ENCODE peak calls at places on chromosomes 2 and 18, in six cellular contexts. L, K, H, W, S and P are unnamed samples.

GRCh38 chr2:158048327-158048726 is 53.3 kb upstream of the UPP2 start:
- DNase-seq in W (no peak), S (no peak), K (no peak), H (no peak), L (no peak), P (no peak)

GRCh38 chr2:11389551-11390528 is 45.4 kb upstream of the ROCK2 start:
- DNase-seq in H (no peak), S (no peak), W (no peak), K (peak), L (no peak), P (no peak)

GRCh38 chr2:158782616-158783015 is 12.5 kb upstream of the DAPL1 start:
- DNase-seq in S (no peak), K (no peak), W (no peak), L (no peak), H (no peak), P (no peak)

GRCh38 chr2:96203130-96204028 is 5.2 kb downstream of the STARD7 start:
- DNase-seq in L (no peak), K (no peak), H (no peak), W (no peak), S (no peak), P (no peak)

GRCh38 chr2:213846856-213847255 is 562.6 kb downstream of the SPAG16 start:
- DNase-seq in H (no peak), W (no peak), S (no peak), K (no peak), L (no peak), P (no peak)

GRCh38 chr2:128981353-128981752 is 662.7 kb upstream of the HS6ST1 start:
- DNase-seq in W (no peak), K (no peak), S (no peak), H (no peak), L (no peak), P (no peak)

GRCh38 chr2:186068154-186068826 is 329.7 kb downstream of the FSIP2 start:
- DNase-seq in S (no peak), W (no peak), H (no peak), K (no peak), L (no peak), P (no peak)

GRCh38 chr2:192298664-192299063 is 103.9 kb upstream of the TMEFF2 start:
- DNase-seq in S (no peak), W (no peak), L (no peak), K (no peak), H (no peak), P (no peak)

GRCh38 chr2:44942304-44943030 is 965 bp downstream of the SIX3 start:
- DNase-seq in W (no peak), H (no peak), S (no peak), K (no peak), L (no peak), P (peak)

GRCh38 chr2:117470311-117471095 is 344.0 kb upstream of the DDX18 start:
- DNase-seq in W (no peak), K (peak), S (no peak), H (peak), L (peak), P (peak)

GRCh38 chr2:104701471-104701911 is 152.4 kb upstream of the POU3F3 start:
- DNase-seq in S (no peak), K (no peak), H (no peak), W (no peak), L (no peak), P (no peak)

GRCh38 chr2:205235434-205235833 is 446.9 kb upstream of the NRP2 start:
- DNase-seq in S (no peak), K (no peak), L (no peak), W (no peak), H (no peak), P (no peak)

GRCh38 chr18:58863539-58864145 is 1.0 kb upstream of the ZNF532 start:
- DNase-seq in L (peak), H (no peak), S (no peak), W (peak), K (peak), P (no peak)

GRCh38 chr2:85706604-85707296 is 12.6 kb downstream of the GNLY start:
- DNase-seq in L (no peak), K (no peak), S (no peak), H (no peak), W (peak), P (no peak)

GRCh38 chr2:30883184-30883583 is 75.9 kb upstream of the CAPN13 start:
- DNase-seq in S (no peak), W (no peak), L (no peak), K (no peak), H (no peak), P (no peak)

GRCh38 chr18:40577255-40577654 is 1377.8 kb upstream of the PIK3C3 start:
- DNase-seq in L (no peak), K (no peak), H (no peak), W (no peak), S (no peak), P (no peak)

GRCh38 chr2:70190086-70190412 is 770 bp downstream of the C2orf42 start:
- DNase-seq in S (no peak), H (no peak), L (no peak), W (no peak), K (peak), P (no peak)

GRCh38 chr2:210224660-210225460 is at the start of gene ACADL:
- DNase-seq in S (no peak), L (no peak), H (no peak), K (peak), W (no peak), P (no peak)

GRCh38 chr18:37160038-37160745 is 331.3 kb downstream of the KIAA1328 start:
- DNase-seq in W (no peak), H (no peak), L (no peak), S (no peak), K (no peak), P (no peak)

GRCh38 chr2:170361359-170361936 is 183.5 kb downstream of the MYO3B start:
- DNase-seq in S (peak), W (no peak), K (peak), H (peak), L (peak), P (peak)

GRCh38 chr2:182101263-182101662 is 115.6 kb downstream of the PPP1R1C start:
- DNase-seq in K (no peak), L (peak), H (peak), S (no peak), W (no peak), P (peak)

GRCh38 chr2:68775272-68775847 is 40.7 kb downstream of the ARHGAP25 start:
- DNase-seq in W (no peak), K (no peak), S (no peak), H (no peak), L (no peak), P (no peak)

GRCh38 chr2:59851848-59852475 is 701.5 kb downstream of the BCL11A start:
- DNase-seq in K (no peak), L (no peak), H (no peak), S (no peak), W (no peak), P (no peak)

GRCh38 chr2:200585730-200586643 is at the start of gene AOX1:
- DNase-seq in L (peak), K (peak), H (no peak), W (peak), S (no peak), P (no peak)
- H3K4me3 ChIP-seq in L (peak), K (peak), H (no peak), W (peak), S (peak), P (no peak)

GRCh38 chr2:140057928-140058327 is 1277.7 kb upstream of the NXPH2 start:
- DNase-seq in K (no peak), W (no peak), L (no peak), H (no peak), S (no peak), P (no peak)
- H3K4me3 ChIP-seq in K (no peak), W (no peak), L (no peak), H (no peak), S (no peak), P (no peak)

GRCh38 chr2:64021578-64021977 is 2.4 kb upstream of the VPS54 start:
- DNase-seq in H (no peak), W (no peak), L (no peak), S (no peak), K (no peak), P (no peak)

GRCh38 chr2:64019083-64019974 is at the start of gene VPS54:
- DNase-seq in K (peak), H (no peak), L (peak), W (peak), S (peak), P (no peak)

GRCh38 chr2:64018715-64019082 is 529 bp downstream of the VPS54 start:
- DNase-seq in S (no peak), L (no peak), W (peak), H (peak), K (peak), P (no peak)

GRCh38 chr2:64017811-64018714 is 1.2 kb downstream of the VPS54 start:
- DNase-seq in K (peak), S (no peak), H (no peak), W (no peak), L (peak), P (no peak)

DNA sequence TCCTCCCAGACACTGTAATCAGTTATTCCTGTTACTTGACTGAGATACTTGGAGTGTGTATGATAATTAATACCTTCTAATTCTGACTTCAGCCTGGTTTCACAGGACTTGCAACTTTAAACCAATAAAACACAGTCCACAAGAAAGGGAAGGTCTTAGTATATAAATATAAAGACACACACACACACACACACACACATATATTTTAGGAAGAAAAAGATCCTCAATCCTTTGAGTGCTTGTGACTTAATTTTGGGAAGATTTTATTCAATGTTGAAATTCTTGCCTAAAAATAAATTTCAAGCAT is 700 bp upstream of the VPS54 start:
- DNase-seq in W (no peak), L (no peak), S (no peak), K (no peak), H (no peak), P (no peak)
- H3K4me3 ChIP-seq in W (peak), L (peak), S (peak), K (no peak), H (no peak), P (no peak)

DNA sequence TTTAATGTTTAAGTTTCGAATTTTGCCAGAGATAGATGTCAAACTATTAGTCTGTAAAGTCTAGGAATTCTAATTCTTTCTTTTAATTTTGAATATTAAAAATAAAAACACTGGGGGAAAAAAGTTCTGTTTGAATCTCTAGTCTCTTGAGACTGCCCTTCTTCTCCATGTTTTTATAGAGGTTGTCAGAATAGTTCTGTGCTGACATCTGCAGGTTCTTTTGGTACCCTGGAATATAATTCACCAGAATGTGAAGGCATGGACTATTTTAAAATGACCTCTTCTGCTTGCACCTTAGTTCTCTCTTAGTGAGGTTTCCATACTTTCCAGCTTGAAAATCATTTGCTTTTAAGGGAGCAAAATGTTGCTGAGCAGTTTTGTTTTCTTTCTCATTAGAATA is 121.0 kb upstream of the MSTN start:
- DNase-seq in L (no peak), S (no peak), H (no peak), K (no peak), W (no peak), P (no peak)
- H3K4me3 ChIP-seq in L (no peak), S (no peak), H (no peak), K (peak), W (no peak), P (no peak)

GRCh38 chr2:221372156-221372870 is 199.8 kb downstream of the EPHA4 start:
- DNase-seq in S (no peak), K (no peak), W (no peak), H (no peak), L (no peak), P (no peak)
- H3K4me3 ChIP-seq in S (no peak), K (no peak), W (no peak), H (no peak), L (no peak), P (no peak)

GRCh38 chr2:231198291-231199173 is at the start of gene ARMC9:
- DNase-seq in S (peak), K (peak), L (peak), H (peak), W (peak), P (peak)

GRCh38 chr2:231203087-231203486 is 4.7 kb downstream of the ARMC9 start:
- DNase-seq in H (no peak), L (no peak), S (no peak), K (no peak), W (peak), P (no peak)

GRCh38 chr2:231199219-231199618 is 788 bp downstream of the ARMC9 start:
- DNase-seq in K (peak), W (peak), H (no peak), S (no peak), L (no peak), P (no peak)

GRCh38 chr2:231201475-231201814 is 3.0 kb downstream of the ARMC9 start:
- DNase-seq in S (no peak), H (no peak), K (no peak), W (no peak), L (no peak), P (no peak)

DNA sequence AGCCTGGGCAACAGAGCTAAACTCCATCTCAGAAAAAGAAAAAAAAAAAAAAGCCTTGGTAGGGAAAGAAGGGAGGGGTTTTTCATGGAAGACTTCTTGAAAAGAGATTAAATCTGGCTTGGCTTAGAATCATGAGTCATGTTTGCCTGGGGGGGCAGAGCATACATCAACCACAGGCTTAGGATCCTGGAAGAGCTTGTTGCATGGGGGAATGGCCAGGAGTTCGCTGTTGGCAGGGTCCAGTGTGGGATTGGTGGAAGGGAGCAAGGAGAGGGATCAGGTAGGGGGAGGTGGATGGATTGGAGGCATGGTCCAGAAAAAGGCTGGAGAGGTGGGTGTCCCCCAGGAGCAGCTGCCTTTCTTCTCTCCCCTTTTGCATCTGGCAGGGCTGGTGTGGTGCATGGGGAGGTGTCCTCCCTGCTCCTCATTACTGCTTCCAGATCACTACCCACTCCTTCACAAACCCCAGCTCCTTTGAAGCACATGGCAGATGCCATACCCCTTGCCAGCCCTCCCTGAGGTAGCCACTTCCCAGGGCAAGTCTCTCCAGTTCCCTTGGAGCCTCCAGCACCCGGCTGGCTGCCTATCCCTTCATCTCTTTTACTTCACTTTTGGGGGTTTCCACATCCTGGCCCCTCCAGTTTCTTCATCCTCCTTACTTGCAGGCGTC is 2.5 kb downstream of the ARMC9 start:
- DNase-seq in S (no peak), K (no peak), L (no peak), W (peak), H (no peak), P (no peak)
- H3K4me3 ChIP-seq in S (no peak), K (no peak), L (no peak), W (peak), H (no peak), P (no peak)

DNA sequence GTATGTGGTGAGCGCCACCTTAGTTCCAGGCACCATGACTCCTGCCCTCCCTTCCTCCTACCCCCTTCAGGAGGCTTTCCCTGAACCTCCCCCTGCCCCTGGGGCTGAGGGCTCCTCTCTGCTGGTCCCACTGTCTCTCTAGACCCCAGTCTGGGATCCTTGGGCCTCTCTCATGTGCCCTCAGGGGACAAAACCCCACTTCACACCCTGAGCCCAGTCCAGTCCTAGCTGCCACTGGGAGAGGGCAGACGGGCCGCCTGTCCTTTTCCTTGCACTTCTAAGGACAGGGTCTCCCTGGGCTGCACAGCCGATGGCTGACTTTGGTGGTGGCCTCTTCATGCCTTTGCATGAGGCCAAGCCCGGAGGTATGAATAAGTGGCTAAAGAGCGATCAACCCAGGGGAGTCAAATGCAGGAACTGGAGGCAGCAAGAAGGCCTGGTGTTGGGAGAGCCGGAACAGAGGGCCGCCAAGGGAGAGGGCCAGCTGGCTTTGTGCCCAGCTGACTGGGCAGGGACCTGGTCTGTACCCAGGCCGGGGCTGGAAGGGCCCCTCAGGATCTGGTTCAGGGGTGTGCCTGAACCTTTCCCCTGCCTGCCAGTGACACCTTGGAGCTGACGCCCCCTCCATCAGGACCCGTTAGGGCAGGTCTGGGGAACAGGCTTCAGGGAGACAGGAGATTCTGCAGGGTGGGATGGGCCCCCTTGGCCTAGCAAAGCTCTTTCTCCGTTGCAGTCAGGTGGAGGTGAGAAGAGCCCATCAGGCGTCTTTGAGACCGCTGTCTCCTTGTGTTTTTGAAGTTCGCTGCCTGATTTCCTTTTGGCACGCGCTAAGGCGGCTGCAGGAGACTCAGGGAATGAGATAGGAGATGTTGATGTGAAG is 29.6 kb downstream of the GLI2 start:
- DNase-seq in S (no peak), W (peak), H (no peak), L (no peak), K (no peak), P (no peak)
- H3K4me3 ChIP-seq in S (no peak), W (no peak), H (no peak), L (no peak), K (no peak), P (no peak)

GRCh38 chr2:26144953-26145680 is 27.8 kb upstream of the GAREM2 start:
- DNase-seq in L (peak), K (peak), W (no peak), S (peak), H (peak), P (peak)
- H3K4me3 ChIP-seq in L (no peak), K (no peak), W (no peak), S (no peak), H (no peak), P (no peak)